ENCODE peak calls at places on chromosomes 13 and 19, in five cellular contexts. Q, R, C, G and M are unnamed samples.

GRCh38 chr13:112616586-112617381 is 28.8 kb upstream of the TUBGCP3 start:
- DNase-seq in Q (no peak), G (no peak), C (no peak), R (peak; percentile 46), M (no peak)

GRCh38 chr19:19032420-19033175 is 719 bp downstream of the SUGP2 start:
- DNase-seq in C (peak; percentile 87), R (peak; percentile 98), Q (peak; percentile 90), G (peak; percentile 86), M (no peak)

GRCh38 chr19:10238172-10238783 is 7.1 kb upstream of the S1PR2 start:
- DNase-seq in R (no peak), Q (peak; percentile 79), G (no peak), C (peak; percentile 30), M (no peak)

GRCh38 chr13:34076943-34077703 is 259.2 kb downstream of the RFC3 start:
- DNase-seq in R (no peak), C (no peak), G (no peak), Q (no peak), M (no peak)

GRCh38 chr13:32682740-32683139 is 96.5 kb downstream of the PDS5B start:
- DNase-seq in G (no peak), C (no peak), Q (no peak), R (no peak), M (no peak)

GRCh38 chr13:51806571-51806970 is 2.6 kb upstream of the DHRS12 start:
- DNase-seq in C (no peak), G (no peak), R (peak; percentile 55), Q (no peak), M (no peak)

GRCh38 chr19:23305555-23305954 is 55.4 kb upstream of the ZNF724 start:
- DNase-seq in Q (no peak), R (no peak), G (no peak), C (no peak), M (no peak)

GRCh38 chr13:32340917-32341316 is 25.6 kb downstream of the BRCA2 start:
- DNase-seq in R (no peak), Q (no peak), C (no peak), G (no peak), M (no peak)

GRCh38 chr13:32783067-32783466 is 196.8 kb downstream of the PDS5B start:
- DNase-seq in C (no peak), R (no peak), Q (no peak), G (no peak), M (no peak)

GRCh38 chr13:104357174-104357573 is 1291.0 kb upstream of the SLC10A2 start:
- DNase-seq in G (no peak), Q (no peak), R (no peak), C (no peak), M (no peak)

GRCh38 chr13:85419611-85420010 is 379.6 kb downstream of the SLITRK6 start:
- DNase-seq in C (no peak), Q (no peak), G (no peak), R (no peak), M (no peak)
- H3K4me3 ChIP-seq in C (no peak overlapping the region), Q (no peak overlapping the region), G (no peak overlapping the region), R (no peak overlapping the region), M (no peak overlapping the region)

DNA sequence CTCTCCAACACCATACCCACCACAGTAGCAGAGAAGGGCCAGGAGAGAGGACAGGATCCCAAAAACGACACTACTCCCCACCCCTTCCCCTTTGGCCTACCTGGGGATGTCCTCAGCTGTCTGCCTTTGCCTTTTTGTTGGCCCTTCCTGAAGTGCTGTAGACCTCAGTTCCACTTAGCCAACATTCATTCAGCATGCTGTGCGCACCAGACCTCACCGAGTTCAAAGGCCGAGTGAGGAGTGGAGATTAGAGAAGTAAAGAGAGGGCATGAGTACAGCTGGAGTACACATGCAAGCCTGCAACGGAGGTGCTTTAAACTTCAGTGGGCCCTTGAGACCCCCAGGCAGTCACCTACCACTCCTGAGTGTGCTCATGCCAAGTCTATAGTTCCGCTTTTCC is 99.0 kb downstream of the TEX26 start:
- DNase-seq in G (no peak), C (no peak), R (no peak), Q (no peak), M (no peak)
- H3K4me3 ChIP-seq in G (no peak overlapping the region), C (no peak overlapping the region), R (no peak overlapping the region), Q (no peak overlapping the region), M (no peak overlapping the region)

DNA sequence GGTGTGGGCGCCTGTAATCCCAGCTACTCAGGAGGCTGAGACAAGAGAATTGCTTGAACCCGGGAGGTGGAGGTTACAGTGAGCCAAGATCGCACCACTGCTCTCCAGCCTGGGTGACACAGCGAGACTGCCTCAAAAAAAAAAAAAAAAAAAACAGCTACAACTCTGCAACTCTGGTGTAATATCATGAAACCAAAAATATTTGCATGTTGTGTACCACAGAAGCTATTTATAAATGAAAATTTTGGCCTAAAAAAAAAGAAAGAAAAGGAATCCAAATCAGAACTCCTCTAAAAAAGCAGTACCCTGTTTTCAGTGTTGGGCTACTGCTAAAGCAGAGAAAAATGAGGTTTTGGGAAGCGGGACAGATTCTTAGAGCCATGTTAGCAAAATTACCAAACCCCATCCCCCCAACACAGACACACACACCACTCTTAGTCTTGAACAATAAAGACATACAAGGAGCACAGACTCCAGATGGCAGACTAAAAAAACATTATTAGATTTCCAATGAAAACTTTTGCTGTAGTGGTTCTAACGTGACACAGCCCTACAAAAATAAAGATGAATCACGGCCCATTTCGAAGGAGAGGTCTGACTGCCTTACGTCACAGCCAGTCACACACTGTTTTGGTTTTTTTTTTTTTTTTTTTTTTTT is 51.5 kb downstream of the INSR start:
- DNase-seq in C (peak; percentile 37), G (peak; percentile 44), R (no peak), Q (no peak), M (no peak)
- H3K4me3 ChIP-seq in C (no peak overlapping the region), G (peak overlapping the region; percentile 53), R (no peak overlapping the region), Q (no peak overlapping the region), M (no peak overlapping the region)

GRCh38 chr13:94712287-94712811 is at the start of gene SOX21:
- DNase-seq in C (peak; percentile 44), R (no peak), Q (no peak), G (no peak), M (no peak)

GRCh38 chr13:94711561-94712286 is 621 bp downstream of the SOX21 start:
- DNase-seq in G (no peak), R (peak; percentile 46), C (no peak), Q (no peak), M (no peak)

GRCh38 chr13:94710881-94711560 is 1.3 kb downstream of the SOX21 start:
- DNase-seq in C (no peak), R (peak; percentile 56), G (no peak), Q (no peak), M (no peak)

GRCh38 chr13:94713556-94714182 is 1.3 kb upstream of the SOX21 start:
- DNase-seq in C (no peak), R (no peak), Q (no peak), G (no peak), M (no peak)

DNA sequence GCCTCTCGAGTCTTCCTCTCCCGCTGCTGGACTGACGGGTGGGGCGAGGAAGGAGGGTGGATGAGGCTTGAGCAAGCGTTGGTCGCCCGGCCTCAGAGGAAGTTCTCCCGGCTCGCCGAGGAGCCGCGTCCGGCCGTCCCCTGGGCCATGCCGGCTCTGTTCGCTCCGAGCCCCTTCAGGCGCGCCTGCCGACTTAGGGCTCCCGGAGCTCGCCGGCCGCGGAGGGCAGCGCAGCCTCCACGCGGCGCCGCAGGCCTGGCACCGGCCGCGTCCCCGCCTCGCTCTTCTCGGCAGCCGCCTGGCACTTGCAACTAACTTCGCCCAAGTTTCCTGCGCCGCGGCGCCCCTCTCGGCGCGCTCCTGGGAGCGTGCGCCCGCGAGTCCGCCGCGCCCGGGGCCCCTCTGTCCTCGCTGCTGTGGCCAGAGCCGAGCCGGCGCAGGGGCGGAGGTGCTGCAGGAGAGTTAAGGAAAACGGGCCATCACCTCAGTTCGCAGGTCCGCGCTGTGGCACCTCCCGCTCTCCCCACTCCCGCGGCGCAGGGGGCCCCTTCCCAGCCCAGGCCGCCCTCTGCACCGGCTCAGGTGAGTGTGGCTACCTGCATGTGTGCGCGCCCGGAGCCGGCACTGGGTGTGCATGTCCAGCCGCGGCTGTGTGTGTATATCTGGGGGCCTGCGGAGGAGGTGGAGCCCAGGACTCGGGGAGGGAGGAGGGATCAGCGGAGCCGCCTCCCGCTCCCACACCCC is 639 bp upstream of the SOX21 start:
- DNase-seq in C (no peak), R (peak; percentile 50), Q (no peak), G (no peak), M (no peak)
- H3K4me3 ChIP-seq in C (peak overlapping the region; percentile 2), R (no peak overlapping the region), Q (peak overlapping the region; percentile 56), G (peak overlapping the region; percentile 60), M (no peak overlapping the region)

GRCh38 chr19:48770734-48771472 is 15.6 kb downstream of the FGF21 start:
- DNase-seq in C (no peak), G (no peak), R (no peak), Q (no peak), M (no peak)
- H3K4me3 ChIP-seq in C (no peak overlapping the region), G (no peak overlapping the region), R (no peak overlapping the region), Q (no peak overlapping the region), M (no peak overlapping the region)

GRCh38 chr13:25136872-25137623 is 35.0 kb downstream of the AMER2 start:
- DNase-seq in G (no peak), C (no peak), Q (no peak), R (no peak), M (no peak)
- H3K4me3 ChIP-seq in G (no peak overlapping the region), C (no peak overlapping the region), Q (no peak overlapping the region), R (no peak overlapping the region), M (no peak overlapping the region)

GRCh38 chr13:102373221-102373620 is 28.6 kb downstream of the FGF14 start:
- DNase-seq in Q (no peak), R (no peak), C (no peak), G (no peak), M (no peak)
- H3K4me3 ChIP-seq in Q (no peak overlapping the region), R (no peak overlapping the region), C (no peak overlapping the region), G (no peak overlapping the region), M (no peak overlapping the region)